ENCODE peak calls at places on chromosomes 13 and 19, in eight cellular contexts. One of them, this sample, is unnamed.

GRCh38 chr13:112067871-112068305 is 939 bp downstream of the SOX1 start:
- DNase-seq in neural progenitor cell: peak; percentile 76
- DNase-seq in T-helper 17 cell: no peak
- DNase-seq in astrocyte of the spinal cord: no peak
- DNase-seq in mesenchymal stem cell: no peak
- DNase-seq in stimulated activated CD4-positive, alpha-beta T cell treated with anti-CD3 and anti-CD28 coated beads, Interleukin-4, amount 100 ng/mL, for 24 hours: no peak
- DNase-seq in esophagus squamous epithelium: no peak
- DNase-seq in mesendoderm: peak; percentile 71
- DNase-seq in this sample: no peak

GRCh38 chr13:74230984-74231443 is 96.8 kb upstream of the KLF12 start:
- DNase-seq in neural progenitor cell: no peak
- DNase-seq in T-helper 17 cell: no peak
- DNase-seq in astrocyte of the spinal cord: no peak
- DNase-seq in mesenchymal stem cell: no peak
- DNase-seq in stimulated activated CD4-positive, alpha-beta T cell treated with anti-CD3 and anti-CD28 coated beads, Interleukin-4, amount 100 ng/mL, for 24 hours: no peak
- DNase-seq in esophagus squamous epithelium: no peak
- DNase-seq in mesendoderm: no peak
- DNase-seq in this sample: no peak

GRCh38 chr19:38740252-38740592 is 4.1 kb downstream of the CAPN12 start:
- DNase-seq in neural progenitor cell: no peak
- DNase-seq in T-helper 17 cell: no peak
- DNase-seq in astrocyte of the spinal cord: no peak
- DNase-seq in mesenchymal stem cell: no peak
- DNase-seq in stimulated activated CD4-positive, alpha-beta T cell treated with anti-CD3 and anti-CD28 coated beads, Interleukin-4, amount 100 ng/mL, for 24 hours: no peak
- DNase-seq in esophagus squamous epithelium: no peak
- DNase-seq in mesendoderm: no peak
- DNase-seq in this sample: no peak

GRCh38 chr13:40230833-40231266 is 435.6 kb downstream of the FOXO1 start:
- DNase-seq in neural progenitor cell: no peak
- DNase-seq in T-helper 17 cell: no peak
- DNase-seq in astrocyte of the spinal cord: peak; percentile 32
- DNase-seq in mesenchymal stem cell: peak; percentile 73
- DNase-seq in stimulated activated CD4-positive, alpha-beta T cell treated with anti-CD3 and anti-CD28 coated beads, Interleukin-4, amount 100 ng/mL, for 24 hours: no peak
- DNase-seq in esophagus squamous epithelium: no peak
- DNase-seq in mesendoderm: no peak
- DNase-seq in this sample: no peak

GRCh38 chr13:31670831-31671617 is 68.3 kb upstream of the RXFP2 start:
- DNase-seq in neural progenitor cell: no peak
- DNase-seq in T-helper 17 cell: no peak
- DNase-seq in astrocyte of the spinal cord: no peak
- DNase-seq in mesenchymal stem cell: no peak
- DNase-seq in stimulated activated CD4-positive, alpha-beta T cell treated with anti-CD3 and anti-CD28 coated beads, Interleukin-4, amount 100 ng/mL, for 24 hours: no peak
- DNase-seq in esophagus squamous epithelium: no peak
- DNase-seq in mesendoderm: no peak
- DNase-seq in this sample: no peak

GRCh38 chr19:58406818-58407657 is 1.4 kb upstream of the ZNF584 start:
- DNase-seq in neural progenitor cell: peak; percentile 45
- DNase-seq in T-helper 17 cell: no peak
- DNase-seq in astrocyte of the spinal cord: no peak
- DNase-seq in mesenchymal stem cell: peak; percentile 36
- DNase-seq in stimulated activated CD4-positive, alpha-beta T cell treated with anti-CD3 and anti-CD28 coated beads, Interleukin-4, amount 100 ng/mL, for 24 hours: no peak
- DNase-seq in esophagus squamous epithelium: no peak
- DNase-seq in mesendoderm: peak; percentile 65
- DNase-seq in this sample: no peak

GRCh38 chr19:5679289-5680082 is 830 bp downstream of the MICOS13 start:
- DNase-seq in neural progenitor cell: no peak
- DNase-seq in T-helper 17 cell: no peak
- DNase-seq in astrocyte of the spinal cord: no peak
- DNase-seq in mesenchymal stem cell: no peak
- DNase-seq in stimulated activated CD4-positive, alpha-beta T cell treated with anti-CD3 and anti-CD28 coated beads, Interleukin-4, amount 100 ng/mL, for 24 hours: no peak
- DNase-seq in esophagus squamous epithelium: no peak
- DNase-seq in mesendoderm: no peak
- DNase-seq in this sample: no peak

GRCh38 chr13:25286969-25287961 is at the start of gene MTMR6:
- DNase-seq in neural progenitor cell: peak; percentile 92
- DNase-seq in T-helper 17 cell: peak; percentile 97
- DNase-seq in astrocyte of the spinal cord: peak; percentile 90
- DNase-seq in mesenchymal stem cell: peak; percentile 91
- DNase-seq in stimulated activated CD4-positive, alpha-beta T cell treated with anti-CD3 and anti-CD28 coated beads, Interleukin-4, amount 100 ng/mL, for 24 hours: peak; percentile 95
- DNase-seq in esophagus squamous epithelium: peak; percentile 73
- DNase-seq in mesendoderm: peak; percentile 91
- DNase-seq in this sample: peak; percentile 92

GRCh38 chr19:14337510-14337909 is 43.7 kb upstream of the ADGRE5 start:
- DNase-seq in neural progenitor cell: peak; percentile 58
- DNase-seq in T-helper 17 cell: peak; percentile 43
- DNase-seq in astrocyte of the spinal cord: no peak
- DNase-seq in mesenchymal stem cell: peak; percentile 25
- DNase-seq in stimulated activated CD4-positive, alpha-beta T cell treated with anti-CD3 and anti-CD28 coated beads, Interleukin-4, amount 100 ng/mL, for 24 hours: peak; percentile 37
- DNase-seq in esophagus squamous epithelium: no peak
- DNase-seq in mesendoderm: peak; percentile 70
- DNase-seq in this sample: peak; percentile 61

GRCh38 chr19:16584825-16585801 is 12.9 kb upstream of the SLC35E1 start:
- DNase-seq in neural progenitor cell: no peak
- DNase-seq in T-helper 17 cell: no peak
- DNase-seq in astrocyte of the spinal cord: no peak
- DNase-seq in mesenchymal stem cell: no peak
- DNase-seq in stimulated activated CD4-positive, alpha-beta T cell treated with anti-CD3 and anti-CD28 coated beads, Interleukin-4, amount 100 ng/mL, for 24 hours: no peak
- DNase-seq in esophagus squamous epithelium: no peak
- DNase-seq in mesendoderm: no peak
- DNase-seq in this sample: no peak

GRCh38 chr19:38213911-38214625 is 10.0 kb downstream of the DPF1 start:
- DNase-seq in neural progenitor cell: peak; percentile 52
- DNase-seq in T-helper 17 cell: peak; percentile 47
- DNase-seq in astrocyte of the spinal cord: peak; percentile 93
- DNase-seq in mesenchymal stem cell: peak; percentile 34
- DNase-seq in stimulated activated CD4-positive, alpha-beta T cell treated with anti-CD3 and anti-CD28 coated beads, Interleukin-4, amount 100 ng/mL, for 24 hours: peak; percentile 60
- DNase-seq in esophagus squamous epithelium: no peak
- DNase-seq in mesendoderm: peak; percentile 56
- DNase-seq in this sample: no peak

GRCh38 chr13:23751195-23751594 is 138.0 kb downstream of the MIPEP start:
- DNase-seq in neural progenitor cell: no peak
- DNase-seq in T-helper 17 cell: no peak
- DNase-seq in astrocyte of the spinal cord: peak; percentile 43
- DNase-seq in mesenchymal stem cell: no peak
- DNase-seq in stimulated activated CD4-positive, alpha-beta T cell treated with anti-CD3 and anti-CD28 coated beads, Interleukin-4, amount 100 ng/mL, for 24 hours: no peak
- DNase-seq in esophagus squamous epithelium: no peak
- DNase-seq in mesendoderm: no peak
- DNase-seq in this sample: no peak

GRCh38 chr19:8212212-8212611 is 3.0 kb downstream of the CERS4 start:
- DNase-seq in neural progenitor cell: no peak
- DNase-seq in T-helper 17 cell: no peak
- DNase-seq in astrocyte of the spinal cord: no peak
- DNase-seq in mesenchymal stem cell: no peak
- DNase-seq in stimulated activated CD4-positive, alpha-beta T cell treated with anti-CD3 and anti-CD28 coated beads, Interleukin-4, amount 100 ng/mL, for 24 hours: no peak
- DNase-seq in esophagus squamous epithelium: no peak
- DNase-seq in mesendoderm: no peak
- DNase-seq in this sample: no peak

GRCh38 chr19:52110780-52111179 is 15.2 kb upstream of the ZNF841 start:
- DNase-seq in neural progenitor cell: no peak
- DNase-seq in T-helper 17 cell: no peak
- DNase-seq in astrocyte of the spinal cord: no peak
- DNase-seq in mesenchymal stem cell: no peak
- DNase-seq in stimulated activated CD4-positive, alpha-beta T cell treated with anti-CD3 and anti-CD28 coated beads, Interleukin-4, amount 100 ng/mL, for 24 hours: no peak
- DNase-seq in esophagus squamous epithelium: no peak
- DNase-seq in mesendoderm: no peak
- DNase-seq in this sample: no peak

GRCh38 chr19:35642798-35643254 is 1.3 kb downstream of the ETV2 start:
- DNase-seq in neural progenitor cell: peak; percentile 15
- DNase-seq in T-helper 17 cell: no peak
- DNase-seq in astrocyte of the spinal cord: no peak
- DNase-seq in mesenchymal stem cell: no peak
- DNase-seq in stimulated activated CD4-positive, alpha-beta T cell treated with anti-CD3 and anti-CD28 coated beads, Interleukin-4, amount 100 ng/mL, for 24 hours: no peak
- DNase-seq in esophagus squamous epithelium: no peak
- DNase-seq in mesendoderm: no peak
- DNase-seq in this sample: no peak

GRCh38 chr13:46636451-46636850 is 83.5 kb downstream of the LRCH1 start:
- DNase-seq in neural progenitor cell: no peak
- DNase-seq in T-helper 17 cell: no peak
- DNase-seq in astrocyte of the spinal cord: no peak
- DNase-seq in mesenchymal stem cell: no peak
- DNase-seq in stimulated activated CD4-positive, alpha-beta T cell treated with anti-CD3 and anti-CD28 coated beads, Interleukin-4, amount 100 ng/mL, for 24 hours: no peak
- DNase-seq in esophagus squamous epithelium: no peak
- DNase-seq in mesendoderm: no peak
- DNase-seq in this sample: no peak

This sample was measured in stomach.